ENCODE peak calls at places on chromosomes 1 and 21, in five cellular contexts. S is upper lobe of right lung, Q is hepatocyte, E is GM10248, P is OCI-LY7. G is an unnamed sample.

GRCh38 chr1:48597663-48598062 is 125.7 kb upstream of the SPATA6 start:
- DNase-seq in Q (no peak), S (no peak), P (no peak), E (no peak), G (no peak)

GRCh38 chr1:24318988-24319863 is at the start of gene GRHL3:
- DNase-seq in Q (peak), E (no peak), P (no peak), S (peak), G (peak)

GRCh38 chr1:41783189-41783639 is 135.5 kb downstream of the HIVEP3 start:
- DNase-seq in S (no peak), E (no peak), P (no peak), Q (peak), G (no peak)

GRCh38 chr1:94416901-94417701 is 1.1 kb upstream of the ABCD3 start:
- DNase-seq in S (no peak), Q (peak), E (no peak), P (peak), G (no peak)

GRCh38 chr21:15000076-15000475 is 64.7 kb downstream of the NRIP1 start:
- DNase-seq in E (no peak), S (no peak), Q (no peak), P (no peak), G (no peak)

GRCh38 chr1:204426035-204426436 is 14.4 kb upstream of the PPP1R15B start:
- DNase-seq in E (no peak), S (no peak), P (no peak), Q (no peak), G (no peak)

GRCh38 chr1:229241390-229241789 is 29.5 kb upstream of the RAB4A start:
- DNase-seq in E (no peak), P (no peak), Q (no peak), S (no peak), G (no peak)

GRCh38 chr1:197149340-197149739 is 2.9 kb upstream of the ASPM start:
- DNase-seq in P (no peak), E (no peak), S (no peak), Q (no peak), G (no peak)

GRCh38 chr1:159866905-159867304 is 4.4 kb upstream of the VSIG8 start:
- DNase-seq in S (no peak), Q (no peak), P (no peak), E (no peak), G (no peak)

GRCh38 chr1:236209713-236210112 is 67.4 kb downstream of the GPR137B start:
- DNase-seq in S (no peak), P (no peak), E (no peak), Q (no peak), G (no peak)

GRCh38 chr1:200247513-200247912 is 162.3 kb downstream of the ZNF281 start:
- DNase-seq in P (no peak), S (no peak), E (no peak), Q (no peak), G (no peak)

GRCh38 chr1:53581476-53581875 is 122.3 kb downstream of the DMRTB1 start:
- DNase-seq in S (peak), Q (no peak), E (no peak), P (no peak), G (no peak)

GRCh38 chr1:223129229-223129851 is 13.7 kb downstream of the TLR5 start:
- DNase-seq in P (no peak), E (peak), Q (peak), S (peak), G (peak)

GRCh38 chr1:180515364-180515763 is 13.0 kb upstream of the ACBD6 start:
- DNase-seq in P (no peak), E (no peak), S (no peak), Q (no peak), G (no peak)

GRCh38 chr1:200182701-200183100 is 155.2 kb downstream of the NR5A2 start:
- DNase-seq in Q (no peak), S (no peak), E (no peak), P (no peak), G (no peak)

GRCh38 chr1:182181167-182181572 is 119.7 kb upstream of the ZNF648 start:
- DNase-seq in S (no peak), Q (peak), E (no peak), P (no peak), G (no peak)

GRCh38 chr1:51963592-51964308 is 26.8 kb downstream of the RAB3B start:
- DNase-seq in S (no peak), Q (no peak), E (no peak), P (peak), G (no peak)

GRCh38 chr21:33305344-33305671 is 19.5 kb upstream of the IFNAR1 start:
- DNase-seq in Q (no peak), S (no peak), E (no peak), P (no peak), G (no peak)

GRCh38 chr1:45793942-45794604 is 9.3 kb upstream of the MAST2 start:
- DNase-seq in P (peak), S (no peak), Q (no peak), E (no peak), G (no peak)
- TF ChIP-seq CTCF in P (peak), S (no peak), Q (no peak), E (no peak), G (no peak)

DNA sequence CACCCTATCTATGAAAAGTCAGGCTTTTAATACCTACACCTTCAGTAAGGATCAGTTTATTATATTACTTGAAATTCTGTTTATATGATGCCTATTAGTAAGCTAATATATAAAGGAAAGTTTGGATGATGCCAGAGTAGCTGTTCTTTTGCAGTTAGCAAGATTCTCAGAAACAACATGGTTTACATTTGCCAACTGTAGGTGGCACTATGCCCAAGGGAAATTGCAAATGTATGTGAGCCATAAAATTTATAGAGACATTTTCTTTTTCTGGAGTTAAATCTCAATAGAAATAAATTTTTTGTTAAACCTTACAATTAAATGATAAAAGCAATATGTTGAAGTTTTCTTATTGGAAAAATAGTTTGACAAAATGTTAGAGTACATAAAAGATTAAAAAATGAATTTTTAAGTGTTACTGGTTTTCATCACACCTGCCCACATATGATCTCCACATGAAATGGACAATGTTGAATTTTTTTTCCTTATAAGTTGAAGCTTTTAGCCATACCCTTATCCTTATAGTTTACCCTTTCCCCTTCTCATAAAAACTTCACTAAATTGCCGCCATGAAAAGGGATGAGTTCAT is 32.1 kb upstream of the EPHX4 start:
- DNase-seq in E (peak), Q (peak), S (no peak), P (peak), G (peak)
- TF ChIP-seq CTCF in E (peak), Q (peak), S (peak), P (peak), G (peak)

GRCh38 chr1:165893507-165893906 is 66.1 kb downstream of the UCK2 start:
- DNase-seq in E (no peak), Q (no peak), S (no peak), P (no peak), G (no peak)

GRCh38 chr1:165892935-165893334 is 65.5 kb downstream of the UCK2 start:
- DNase-seq in S (no peak), P (no peak), Q (no peak), E (no peak), G (no peak)

GRCh38 chr1:165896277-165896676 is 68.9 kb downstream of the UCK2 start:
- DNase-seq in S (no peak), P (no peak), E (no peak), Q (no peak), G (no peak)

GRCh38 chr1:165895451-165895871 is 68.0 kb downstream of the UCK2 start:
- DNase-seq in Q (no peak), E (no peak), S (no peak), P (no peak), G (no peak)

DNA sequence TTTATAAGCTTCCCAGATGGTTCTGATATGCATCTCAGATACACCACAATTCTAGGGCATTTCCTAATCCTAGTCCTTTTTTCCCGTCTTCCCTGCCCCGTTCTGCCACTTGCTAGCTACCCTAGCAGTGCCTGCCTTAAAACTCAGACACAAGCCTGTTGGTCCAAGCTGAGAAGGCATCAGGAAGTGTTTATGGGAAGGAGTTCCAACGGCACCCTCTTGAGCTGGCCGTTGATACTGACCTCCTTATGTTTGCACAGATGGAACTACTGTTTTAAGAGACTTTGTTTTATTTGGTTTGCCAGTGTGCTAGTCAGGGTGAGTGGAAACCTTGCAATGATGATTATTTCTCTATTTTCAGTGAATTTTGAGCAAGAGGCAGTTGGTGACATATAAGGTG is 67.2 kb downstream of the UCK2 start:
- DNase-seq in E (no peak), Q (no peak), S (no peak), P (no peak), G (no peak)
- TF ChIP-seq CTCF in E (no peak), Q (no peak), S (no peak), P (no peak), G (no peak)

GRCh38 chr1:85240659-85241058 is 18.8 kb downstream of the C1orf52 start:
- DNase-seq in Q (no peak), E (no peak), S (no peak), P (no peak), G (no peak)

GRCh38 chr1:85237613-85238012 is 21.8 kb downstream of the C1orf52 start:
- DNase-seq in Q (no peak), S (no peak), P (no peak), E (no peak), G (no peak)

GRCh38 chr1:85244271-85245053 is 15.0 kb downstream of the C1orf52 start:
- DNase-seq in P (no peak), Q (peak), S (no peak), E (no peak), G (no peak)

GRCh38 chr1:85243336-85243735 is 16.1 kb downstream of the C1orf52 start:
- DNase-seq in E (no peak), P (no peak), S (no peak), Q (no peak), G (no peak)

GRCh38 chr1:85240174-85240601 is 19.3 kb downstream of the C1orf52 start:
- DNase-seq in S (no peak), Q (no peak), E (peak), P (peak), G (peak)
- TF ChIP-seq CTCF in S (peak), Q (peak), E (peak), P (peak), G (no peak)

DNA sequence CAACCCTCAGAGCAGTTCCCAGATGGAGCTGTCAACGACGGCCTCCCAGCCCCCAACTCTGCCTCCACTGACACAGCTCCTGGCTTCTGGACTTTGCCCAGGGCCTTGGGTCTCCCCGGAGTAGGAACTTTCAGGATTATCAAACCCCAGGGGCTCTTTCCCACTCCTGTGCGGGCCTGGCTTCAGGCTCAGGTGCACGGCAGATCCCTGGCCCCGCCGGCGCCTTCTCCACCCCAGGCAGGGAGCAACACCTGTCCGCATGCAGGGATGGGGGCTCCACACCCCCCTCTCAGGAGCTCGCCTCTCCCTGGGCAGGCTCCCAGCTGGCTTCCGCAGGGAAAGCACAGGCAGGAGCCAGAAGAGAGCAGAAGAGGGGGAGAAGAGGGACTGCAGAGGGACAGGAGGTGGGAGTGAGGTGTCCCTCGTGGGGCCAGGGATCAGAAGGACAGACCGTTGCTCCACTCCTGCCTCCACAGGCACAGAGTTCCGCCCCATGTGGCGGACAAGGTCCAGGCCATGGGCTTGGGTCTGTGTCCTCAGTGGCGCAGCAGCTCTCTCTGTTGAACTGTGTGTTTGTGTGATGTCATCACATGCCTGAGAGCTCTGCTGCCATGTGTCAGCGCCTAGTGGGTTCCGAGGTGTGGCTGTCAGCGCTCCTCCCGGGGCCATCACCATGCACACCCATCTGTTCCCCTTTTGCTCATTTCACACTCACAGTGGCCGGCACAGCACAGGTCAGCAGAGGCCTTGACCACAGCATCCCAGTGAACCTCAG is 107.7 kb downstream of the PDE9A start:
- DNase-seq in S (no peak), P (no peak), E (no peak), Q (peak), G (no peak)
- TF ChIP-seq CTCF in S (no peak), P (no peak), E (no peak), Q (no peak), G (no peak)

G was measured in GM20000.